ENCODE peak calls at places on chromosomes 11 and 22, in nine cellular contexts. V is stimulated activated naive CD8-positive, alpha-beta T cell treated with anti-CD3 and anti-CD28 coated beads, Interleukin-15, Interleukin-2, amounts not matched to agents 100 U/mL and 50 U/mL, for 24 hours; K is stimulated activated CD8-positive, alpha-beta memory T cell treated with anti-CD3 and anti-CD28 coated beads, Interleukin-4, amount 100 ng/mL, for 4 hours; J is astrocyte of the spinal cord; L is esophagus squamous epithelium; Y is AG10803; M is DMS 273 treated with DMSO at 0.1 percent for 48 hours; S is RWPE1; A is non-pigmented ciliary epithelial cell. E is an unnamed sample.

GRCh38 chr11:43969543-43969942 is 27.1 kb downstream of the C11orf96 start:
- DNase-seq in V (no peak), K (no peak), J (peak), L (no peak), Y (no peak), M (peak), S (no peak), A (no peak), E (no peak)

GRCh38 chr11:65862191-65862735 is 2.0 kb downstream of the MUS81 start:
- DNase-seq in V (no peak), K (no peak), J (no peak), L (no peak), Y (no peak), M (no peak), S (no peak), A (no peak), E (no peak)

GRCh38 chr11:40030867-40031266 is 1428.6 kb downstream of the LRRC4C start:
- DNase-seq in V (no peak), K (no peak), J (no peak), L (no peak), Y (no peak), M (no peak), S (no peak), A (no peak), E (no peak)

GRCh38 chr22:29782061-29782845 is 15.1 kb downstream of the UQCR10 start:
- DNase-seq in V (no peak), K (no peak), J (no peak), L (no peak), Y (peak), M (no peak), S (no peak), A (no peak), E (no peak)

GRCh38 chr11:37630866-37631265 is 1032.8 kb upstream of the RAG2 start:
- DNase-seq in V (no peak), K (no peak), J (no peak), L (no peak), Y (no peak), M (no peak), S (no peak), A (no peak), E (no peak)

GRCh38 chr11:14819596-14819995 is 72.4 kb downstream of the CYP2R1 start:
- DNase-seq in V (no peak), K (no peak), J (no peak), L (no peak), Y (no peak), M (no peak), S (peak), A (no peak), E (no peak)

GRCh38 chr11:61183645-61184044 is 19.7 kb upstream of the PGA3 start:
- DNase-seq in V (no peak), K (no peak), J (no peak), L (no peak), Y (no peak), M (no peak), S (no peak), A (no peak), E (no peak)

GRCh38 chr11:119474682-119475596 is 52.0 kb upstream of the THY1 start:
- DNase-seq in V (peak), K (peak), J (peak), L (no peak), Y (peak), M (peak), S (peak), A (no peak), E (no peak)

GRCh38 chr11:15901046-15901445 is 455.3 kb downstream of the SOX6 start:
- DNase-seq in V (no peak), K (no peak), J (no peak), L (no peak), Y (no peak), M (no peak), S (no peak), A (no peak), E (no peak)

GRCh38 chr11:107743161-107743560 is 31.3 kb upstream of the SLN start:
- DNase-seq in V (no peak), K (no peak), J (no peak), L (no peak), Y (no peak), M (peak), S (no peak), A (no peak), E (peak)

GRCh38 chr11:128653828-128654231 is 40.0 kb upstream of the FLI1 start:
- DNase-seq in V (no peak), K (no peak), J (peak), L (no peak), Y (peak), M (no peak), S (no peak), A (peak), E (no peak)

GRCh38 chr11:128232588-128232987 is 354.8 kb downstream of the ETS1 start:
- DNase-seq in V (peak), K (no peak), J (no peak), L (no peak), Y (no peak), M (no peak), S (no peak), A (no peak), E (no peak)

GRCh38 chr11:27977031-27977430 is 130.9 kb downstream of the KIF18A start:
- DNase-seq in V (no peak), K (no peak), J (peak), L (no peak), Y (peak), M (no peak), S (peak), A (peak), E (no peak)

GRCh38 chr11:74714904-74715303 is 16.3 kb downstream of the CHRDL2 start:
- DNase-seq in V (peak), K (no peak), J (no peak), L (no peak), Y (no peak), M (no peak), S (no peak), A (no peak), E (no peak)

GRCh38 chr11:134668796-134669195 is 256.8 kb upstream of the B3GAT1 start:
- DNase-seq in V (no peak), K (no peak), J (no peak), L (no peak), Y (no peak), M (no peak), S (no peak), A (no peak), E (no peak)

GRCh38 chr11:107591446-107592236 is 694 bp downstream of the ELMOD1 start:
- DNase-seq in V (peak), K (no peak), J (peak), L (no peak), Y (peak), M (no peak), S (no peak), A (no peak), E (no peak)

GRCh38 chr11:12174145-12175143 is 64.1 kb downstream of the MICAL2 start:
- DNase-seq in V (no peak), K (no peak), J (peak), L (no peak), Y (peak), M (no peak), S (no peak), A (no peak), E (no peak)

GRCh38 chr22:46579751-46580449 is 40.3 kb upstream of the GRAMD4 start:
- DNase-seq in V (no peak), K (no peak), J (no peak), L (no peak), Y (no peak), M (no peak), S (no peak), A (no peak), E (no peak)

GRCh38 chr22:41936894-41937169 is 10.1 kb downstream of the CENPM start:
- DNase-seq in V (no peak), K (no peak), J (no peak), L (no peak), Y (no peak), M (no peak), S (no peak), A (no peak), E (no peak)

GRCh38 chr11:126862664-126863247 is 137.8 kb downstream of the KIRREL3 start:
- DNase-seq in V (no peak), K (no peak), J (no peak), L (no peak), Y (no peak), M (no peak), S (no peak), A (no peak), E (no peak)